ENCODE peak calls at places on chromosomes 16 and 17, in four cellular contexts. One of them, this sample, is unnamed.

GRCh38 chr16:24442631-24443030 is 96.7 kb upstream of the RBBP6 start:
- DNase-seq in K562: no peak
- DNase-seq in GM12878: no peak
- DNase-seq in HepG2: no peak
- DNase-seq in this sample: no peak

GRCh38 chr16:79334127-79334526 is 266.4 kb downstream of the MAF start:
- DNase-seq in K562: peak; percentile 65
- DNase-seq in HepG2: peak; percentile 16
- DNase-seq in GM12878: no peak
- DNase-seq in this sample: peak; percentile 58

GRCh38 chr16:70709457-70709856 is 23.6 kb upstream of the MTSS2 start:
- DNase-seq in K562: no peak
- DNase-seq in HepG2: no peak
- DNase-seq in GM12878: no peak
- DNase-seq in this sample: no peak

GRCh38 chr16:19746561-19746960 is 28.5 kb downstream of the IQCK start:
- DNase-seq in K562: no peak
- DNase-seq in HepG2: no peak
- DNase-seq in GM12878: no peak
- DNase-seq in this sample: no peak

GRCh38 chr17:44558349-44559287 is 1.3 kb downstream of the FZD2 start:
- DNase-seq in HepG2: no peak
- DNase-seq in K562: no peak
- DNase-seq in GM12878: no peak
- DNase-seq in this sample: no peak

GRCh38 chr16:79648846-79649245 is 48.3 kb upstream of the MAF start:
- DNase-seq in HepG2: no peak
- DNase-seq in K562: no peak
- DNase-seq in GM12878: no peak
- DNase-seq in this sample: no peak

GRCh38 chr17:18246880-18247612 is 11.5 kb downstream of the FLII start:
- DNase-seq in GM12878: no peak
- DNase-seq in K562: peak; percentile 90
- DNase-seq in HepG2: no peak
- DNase-seq in this sample: peak; percentile 66

GRCh38 chr17:50466371-50467113 is 2.1 kb downstream of the CHAD start:
- DNase-seq in HepG2: no peak
- DNase-seq in K562: no peak
- DNase-seq in GM12878: no peak
- DNase-seq in this sample: no peak

GRCh38 chr17:50200447-50201225 is 795 bp downstream of the COL1A1 start:
- DNase-seq in K562: peak; percentile 88
- DNase-seq in HepG2: peak; percentile 71
- DNase-seq in GM12878: no peak
- DNase-seq in this sample: peak; percentile 89

GRCh38 chr17:30393491-30393890 is 14.8 kb downstream of the CPD start:
- DNase-seq in GM12878: no peak
- DNase-seq in K562: no peak
- DNase-seq in HepG2: no peak
- DNase-seq in this sample: no peak

GRCh38 chr16:12379318-12379717 is 402.8 kb downstream of the SNX29 start:
- DNase-seq in HepG2: no peak
- DNase-seq in K562: no peak
- DNase-seq in GM12878: no peak
- DNase-seq in this sample: no peak

GRCh38 chr17:59796785-59797205 is 89.3 kb downstream of the VMP1 start:
- DNase-seq in K562: no peak
- DNase-seq in HepG2: no peak
- DNase-seq in GM12878: no peak
- DNase-seq in this sample: no peak

GRCh38 chr17:65100316-65101140 is 36.6 kb upstream of the RGS9 start:
- DNase-seq in HepG2: peak; percentile 66
- DNase-seq in GM12878: peak; percentile 77
- DNase-seq in K562: peak; percentile 86
- DNase-seq in this sample: peak; percentile 88

GRCh38 chr17:80247561-80247960 is 13.1 kb upstream of the RNF213 start:
- DNase-seq in HepG2: no peak
- DNase-seq in GM12878: no peak
- DNase-seq in K562: no peak
- DNase-seq in this sample: no peak

GRCh38 chr17:41863074-41863843 is 2.0 kb downstream of the KLHL11 start:
- DNase-seq in HepG2: no peak
- DNase-seq in GM12878: no peak
- DNase-seq in K562: no peak
- DNase-seq in this sample: no peak

GRCh38 chr16:20952144-20952797 is 51.7 kb downstream of the LYRM1 start:
- DNase-seq in GM12878: no peak
- DNase-seq in HepG2: no peak
- DNase-seq in K562: no peak
- DNase-seq in this sample: no peak

GRCh38 chr16:57391708-57392107 is 12.9 kb upstream of the CCL17 start:
- DNase-seq in K562: no peak
- DNase-seq in GM12878: no peak
- DNase-seq in HepG2: no peak
- DNase-seq in this sample: no peak

GRCh38 chr16:19737306-19737975 is 19.4 kb downstream of the IQCK start:
- DNase-seq in K562: no peak
- DNase-seq in HepG2: no peak
- DNase-seq in GM12878: no peak
- DNase-seq in this sample: no peak

GRCh38 chr17:39668141-39668924 is at the start of gene PNMT:
- DNase-seq in GM12878: no peak
- DNase-seq in K562: peak; percentile 83
- DNase-seq in HepG2: peak; percentile 56
- DNase-seq in this sample: peak; percentile 68

GRCh38 chr16:4053663-4054479 is 62.4 kb downstream of the ADCY9 start:
- DNase-seq in HepG2: no peak
- DNase-seq in K562: no peak
- DNase-seq in GM12878: no peak
- DNase-seq in this sample: no peak

GRCh38 chr16:86969716-86970115 is 347.5 kb downstream of the C16orf95 start:
- DNase-seq in HepG2: no peak
- DNase-seq in GM12878: no peak
- DNase-seq in K562: no peak
- DNase-seq in this sample: no peak

GRCh38 chr17:43732961-43733360 is 25.6 kb downstream of the SOST start:
- DNase-seq in HepG2: no peak
- DNase-seq in K562: no peak
- DNase-seq in GM12878: no peak
- DNase-seq in this sample: no peak

GRCh38 chr17:30256756-30257506 is 21.4 kb upstream of the SLC6A4 start:
- DNase-seq in GM12878: no peak
- DNase-seq in HepG2: no peak
- DNase-seq in K562: no peak
- DNase-seq in this sample: no peak

GRCh38 chr17:73199751-73200317 is 7.0 kb downstream of the COG1 start:
- DNase-seq in GM12878: no peak
- DNase-seq in HepG2: no peak
- DNase-seq in K562: no peak
- DNase-seq in this sample: no peak

GRCh38 chr16:3825103-3825502 is 55.4 kb downstream of the CREBBP start:
- DNase-seq in K562: no peak
- DNase-seq in GM12878: no peak
- DNase-seq in HepG2: no peak
- DNase-seq in this sample: no peak

GRCh38 chr17:71764507-71764906 is 356.3 kb upstream of the SOX9 start:
- DNase-seq in K562: no peak
- DNase-seq in HepG2: peak; percentile 25
- DNase-seq in GM12878: no peak
- DNase-seq in this sample: peak; percentile 67

GRCh38 chr17:79631640-79632431 is 21.0 kb upstream of the RBFOX3 start:
- DNase-seq in K562: no peak
- DNase-seq in GM12878: no peak
- DNase-seq in HepG2: no peak
- DNase-seq in this sample: peak; percentile 3

GRCh38 chr16:54510619-54511018 is 224.0 kb upstream of the IRX3 start:
- DNase-seq in GM12878: no peak
- DNase-seq in HepG2: no peak
- DNase-seq in K562: no peak
- DNase-seq in this sample: no peak

GRCh38 chr17:73799781-73800627 is 155.8 kb upstream of the SDK2 start:
- DNase-seq in GM12878: no peak
- DNase-seq in K562: no peak
- DNase-seq in HepG2: no peak
- DNase-seq in this sample: no peak

GRCh38 chr17:75315541-75316243 is 26.5 kb upstream of the SLC25A19 start:
- DNase-seq in K562: no peak
- DNase-seq in HepG2: no peak
- DNase-seq in GM12878: no peak
- DNase-seq in this sample: no peak

GRCh38 chr17:35773674-35774425 is 13.2 kb downstream of the C17orf50 start:
- DNase-seq in K562: no peak
- DNase-seq in HepG2: no peak
- DNase-seq in GM12878: no peak
- DNase-seq in this sample: no peak

GRCh38 chr16:57732011-57732410 is 3.6 kb upstream of the KATNB1 start:
- DNase-seq in HepG2: no peak
- DNase-seq in GM12878: no peak
- DNase-seq in K562: no peak
- DNase-seq in this sample: no peak

GRCh38 chr17:40427002-40427491 is 9.4 kb upstream of the TOP2A start:
- DNase-seq in HepG2: no peak
- DNase-seq in GM12878: no peak
- DNase-seq in K562: no peak
- DNase-seq in this sample: no peak

GRCh38 chr17:2400474-2400866 is 390 bp downstream of the MNT start:
- DNase-seq in K562: peak; percentile 20
- DNase-seq in HepG2: peak; percentile 43
- DNase-seq in GM12878: no peak
- DNase-seq in this sample: peak; percentile 46

GRCh38 chr16:76946879-76947278 is 244.1 kb upstream of the MON1B start:
- DNase-seq in K562: peak; percentile 53
- DNase-seq in HepG2: peak; percentile 20
- DNase-seq in GM12878: no peak
- DNase-seq in this sample: no peak

DNA sequence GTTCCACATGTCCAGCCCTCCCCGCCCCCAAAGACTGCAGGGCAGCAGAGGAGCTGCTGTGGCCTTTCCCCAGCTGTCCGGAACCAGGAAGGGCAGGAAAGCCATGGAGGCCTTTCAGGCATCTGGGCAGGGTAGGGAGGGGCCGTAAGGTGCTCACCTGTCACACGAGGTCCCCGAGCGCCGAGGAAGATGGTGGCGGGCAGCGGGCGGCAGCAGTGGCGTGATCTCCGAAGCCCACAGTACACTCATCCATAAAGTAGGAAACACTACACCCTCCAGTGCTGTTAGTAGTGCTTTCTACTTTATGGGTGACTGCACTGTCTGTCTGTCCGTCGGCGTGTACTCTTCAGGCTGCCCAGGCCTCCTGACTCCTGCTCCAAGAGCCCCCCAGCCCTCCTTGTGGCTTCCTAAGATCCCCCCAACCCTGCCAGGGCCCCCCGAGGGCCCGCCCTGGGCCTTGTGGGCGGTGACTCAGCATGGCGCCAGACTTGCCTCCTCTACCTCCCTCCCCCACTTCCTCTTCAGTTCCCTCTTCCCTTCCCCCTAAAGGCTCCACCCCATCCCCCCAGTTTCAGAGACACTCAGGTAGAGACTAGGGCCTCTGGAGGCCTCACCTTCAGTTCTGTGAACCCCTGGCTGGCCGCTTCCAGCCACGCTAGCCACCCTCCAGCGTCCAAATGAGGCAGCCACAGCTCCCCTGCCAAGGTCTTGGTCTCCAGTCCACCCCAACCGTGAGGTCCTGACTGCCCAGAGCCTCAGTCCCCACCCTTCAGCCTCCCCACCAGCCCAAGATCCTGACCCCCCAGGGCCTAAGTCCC is 2.6 kb upstream of the TSPOAP1 start:
- DNase-seq in HepG2: no peak
- DNase-seq in GM12878: no peak
- DNase-seq in K562: peak; percentile 75
- DNase-seq in this sample: no peak
- TF ChIP-seq SP1 in HepG2: no peak
- TF ChIP-seq SP1 in GM12878: peak; percentile 20
- TF ChIP-seq SP1 in K562: no peak
- TF ChIP-seq SP1 in this sample: no peak

DNA sequence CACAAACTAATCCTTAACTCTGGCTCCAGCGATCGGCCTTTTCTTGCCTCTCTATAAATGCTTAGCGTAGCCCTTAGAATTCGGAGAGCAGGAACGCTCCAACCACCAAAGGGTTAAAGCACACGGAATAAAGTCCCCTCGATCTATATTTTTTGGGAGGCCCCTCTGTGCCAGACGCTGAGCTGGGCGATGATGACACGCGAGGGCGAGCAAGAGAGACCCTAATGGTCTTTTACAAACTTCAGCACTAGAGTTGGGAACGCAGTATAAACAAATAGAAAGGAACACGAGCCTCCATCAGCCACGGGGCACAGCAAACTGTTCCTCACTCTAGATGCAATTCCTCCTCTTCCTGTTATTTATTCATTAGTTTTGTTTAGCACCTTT is 1.8 kb downstream of the TOX3 start:
- DNase-seq in K562: no peak
- DNase-seq in HepG2: no peak
- DNase-seq in GM12878: no peak
- DNase-seq in this sample: no peak
- TF ChIP-seq FOXK2 in K562: no peak
- TF ChIP-seq FOXK2 in HepG2: no peak
- TF ChIP-seq FOXK2 in GM12878: no peak
- TF ChIP-seq FOXK2 in this sample: no peak

GRCh38 chr17:82658331-82658730 is 10.1 kb upstream of the WDR45B start:
- DNase-seq in HepG2: no peak
- DNase-seq in K562: no peak
- DNase-seq in GM12878: no peak
- DNase-seq in this sample: no peak
- TF ChIP-seq SP1 in HepG2: no peak
- TF ChIP-seq SP1 in K562: no peak
- TF ChIP-seq SP1 in GM12878: no peak
- TF ChIP-seq SP1 in this sample: no peak

DNA sequence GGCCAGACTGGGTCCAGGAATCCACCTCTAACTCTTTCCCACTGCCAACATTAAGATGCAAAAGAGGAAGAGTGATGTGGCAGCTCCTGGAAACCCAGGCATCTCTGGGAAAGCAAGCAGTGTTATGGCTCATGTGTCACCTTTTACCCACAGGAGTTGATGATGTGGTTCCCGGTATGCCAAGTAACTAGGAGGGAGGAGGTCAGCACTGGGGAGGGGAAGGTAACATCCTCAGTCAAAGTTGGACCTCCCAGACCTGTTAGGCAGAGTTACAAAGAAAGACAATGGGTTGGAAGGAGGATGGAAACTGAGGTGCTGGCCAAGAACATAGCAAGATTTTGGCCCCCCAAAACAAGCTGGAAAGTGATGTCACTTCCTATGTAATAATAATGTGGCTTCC is 11.4 kb downstream of the KRABD2 start:
- DNase-seq in K562: no peak
- DNase-seq in GM12878: no peak
- DNase-seq in HepG2: no peak
- DNase-seq in this sample: no peak
- TF ChIP-seq FOXK2 in K562: no peak
- TF ChIP-seq FOXK2 in GM12878: no peak
- TF ChIP-seq FOXK2 in HepG2: no peak
- TF ChIP-seq FOXK2 in this sample: no peak